ENCODE peak calls at places on chromosomes 4 and X, in seven cellular contexts. K, O, G, W, Z, F and V are unnamed samples.

GRCh38 chr4:30722092-30722915 is 2.1 kb downstream of the PCDH7 start:
- DNase-seq in K (no peak), O (no peak), G (no peak), W (no peak), Z (no peak), F (no peak), V (no peak)

GRCh38 chr4:2432991-2433530 is 14.3 kb downstream of the CFAP99 start:
- DNase-seq in K (no peak), O (no peak), G (no peak), W (peak; percentile 64), Z (no peak), F (peak; percentile 48), V (no peak)

GRCh38 chr4:102541708-102542107 is 40.5 kb downstream of the NFKB1 start:
- DNase-seq in K (no peak), O (no peak), G (no peak), W (no peak), Z (no peak), F (no peak), V (no peak)

GRCh38 chr4:101191302-101192098 is 155.8 kb downstream of the PPP3CA start:
- DNase-seq in K (no peak), O (no peak), G (no peak), W (no peak), Z (no peak), F (peak; percentile 85), V (no peak)

GRCh38 chr4:10196191-10196590 is 79.6 kb upstream of the WDR1 start:
- DNase-seq in K (no peak), O (no peak), G (no peak), W (no peak), Z (no peak), F (no peak), V (no peak)

GRCh38 chrX:123959281-123960063 is 2.0 kb upstream of the STAG2 start:
- DNase-seq in K (peak; percentile 3), O (no peak), G (no peak), W (no peak), Z (peak; percentile 5), F (peak; percentile 34), V (peak; percentile 12)

GRCh38 chrX:30887721-30888120 is 1.3 kb downstream of the TAB3 start:
- DNase-seq in K (no peak), O (no peak), G (no peak), W (no peak), Z (peak; percentile 57), F (no peak), V (no peak)

GRCh38 chr4:7673111-7673510 is 238.4 kb upstream of the PSAPL1 start:
- DNase-seq in K (no peak), O (no peak), G (no peak), W (no peak), Z (no peak), F (peak; percentile 50), V (no peak)

GRCh38 chr4:87492617-87493016 is 36.6 kb downstream of the SPARCL1 start:
- DNase-seq in K (no peak), O (no peak), G (no peak), W (no peak), Z (no peak), F (no peak), V (no peak)

GRCh38 chr4:129362685-129363274 is 266.8 kb downstream of the C4orf33 start:
- DNase-seq in K (peak; percentile 33), O (peak; percentile 66), G (peak; percentile 34), W (no peak), Z (peak; percentile 12), F (peak; percentile 65), V (peak; percentile 46)

GRCh38 chr4:978957-979701 is 5.8 kb upstream of the DGKQ start:
- DNase-seq in K (no peak), O (no peak), G (no peak), W (no peak), Z (no peak), F (peak; percentile 73), V (no peak)

GRCh38 chr4:108113229-108113628 is 55.5 kb downstream of the LEF1 start:
- DNase-seq in K (no peak), O (no peak), G (no peak), W (no peak), Z (no peak), F (no peak), V (no peak)

GRCh38 chrX:24100713-24101112 is 46.0 kb downstream of the EIF2S3 start:
- DNase-seq in K (no peak), O (no peak), G (no peak), W (no peak), Z (no peak), F (peak; percentile 78), V (no peak)

GRCh38 chrX:96763608-96764007 is 79.0 kb downstream of the DIAPH2 start:
- DNase-seq in K (no peak), O (no peak), G (no peak), W (no peak), Z (no peak), F (no peak), V (no peak)

GRCh38 chrX:115047181-115047580 is 29.8 kb upstream of the IL13RA2 start:
- DNase-seq in K (no peak), O (no peak), G (no peak), W (no peak), Z (no peak), F (peak; percentile 49), V (no peak)

GRCh38 chrX:35890699-35891098 is 28.8 kb upstream of the CFAP47 start:
- DNase-seq in K (peak; percentile 21), O (peak; percentile 17), G (no peak), W (no peak), Z (no peak), F (peak; percentile 12), V (peak; percentile 2)

GRCh38 chr4:102022343-102022742 is 231.8 kb downstream of the BANK1 start:
- DNase-seq in K (no peak), O (no peak), G (no peak), W (no peak), Z (no peak), F (no peak), V (no peak)

GRCh38 chr4:114264877-114265291 is 285.4 kb upstream of the ARSJ start:
- DNase-seq in K (no peak), O (no peak), G (no peak), W (no peak), Z (no peak), F (no peak), V (peak; percentile 40)

GRCh38 chrX:107736781-107737531 is 38.6 kb downstream of the TSC22D3 start:
- DNase-seq in K (no peak), O (no peak), G (no peak), W (no peak), Z (no peak), F (no peak), V (no peak)

GRCh38 chr4:146053901-146054300 is 115.3 kb upstream of the ZNF827 start:
- DNase-seq in K (no peak), O (no peak), G (no peak), W (no peak), Z (no peak), F (peak; percentile 34), V (no peak)

GRCh38 chr4:106746451-106746850 is 289.7 kb downstream of the DKK2 start:
- DNase-seq in K (no peak), O (no peak), G (no peak), W (no peak), Z (no peak), F (peak; percentile 79), V (no peak)

GRCh38 chrX:109733658-109734022 is 583 bp upstream of the ACSL4 start:
- DNase-seq in K (no peak), O (no peak), G (no peak), W (no peak), Z (no peak), F (no peak), V (no peak)

GRCh38 chrX:153507484-153508178 is 9.8 kb upstream of the ATP2B3 start:
- DNase-seq in K (peak; percentile 32), O (peak; percentile 58), G (peak; percentile 94), W (peak; percentile 75), Z (peak; percentile 79), F (peak; percentile 50), V (peak; percentile 76)

GRCh38 chr4:122500852-122501501 is 44.5 kb upstream of the IL2 start:
- DNase-seq in K (no peak), O (no peak), G (no peak), W (no peak), Z (no peak), F (peak; percentile 38), V (no peak)

GRCh38 chr4:64718091-64718490 is 308.8 kb upstream of the TECRL start:
- DNase-seq in K (no peak), O (no peak), G (no peak), W (no peak), Z (no peak), F (peak; percentile 46), V (no peak)

GRCh38 chr4:149754526-149754925 is 61.1 kb downstream of the IQCM start:
- DNase-seq in K (no peak), O (no peak), G (no peak), W (no peak), Z (no peak), F (peak; percentile 64), V (no peak)

GRCh38 chr4:142567199-142567598 is 278.9 kb downstream of the INPP4B start:
- DNase-seq in K (no peak), O (no peak), G (no peak), W (no peak), Z (peak; percentile 52), F (no peak), V (no peak)

GRCh38 chr4:157270108-157270507 is 49.6 kb downstream of the GRIA2 start:
- DNase-seq in K (no peak), O (peak; percentile 54), G (no peak), W (no peak), Z (no peak), F (no peak), V (no peak)

GRCh38 chr4:98728433-98728832 is 70.0 kb upstream of the TSPAN5 start:
- DNase-seq in K (no peak), O (peak; percentile 12), G (no peak), W (no peak), Z (no peak), F (peak; percentile 68), V (peak; percentile 36)

GRCh38 chr4:173485164-173485563 is 44.9 kb downstream of the HAND2 start:
- DNase-seq in K (no peak), O (no peak), G (no peak), W (no peak), Z (no peak), F (peak; percentile 32), V (no peak)

GRCh38 chr4:38606587-38606905 is 57.5 kb upstream of the KLF3 start:
- DNase-seq in K (no peak), O (no peak), G (no peak), W (no peak), Z (no peak), F (no peak), V (no peak)